ENCODE peak calls at places on chromosomes 12 and 14, in seven cellular contexts. O is progenitor cell of endocrine pancreas; W is T-helper 9 cell; Z is stimulated activated CD4-positive, alpha-beta T cell treated with anti-CD3 and anti-CD28 coated beads, Interleukin-2, amount 100 ng/mL, for 48 hours; G is activated CD4-positive, alpha-beta T cell treated with anti-CD3 and anti-CD28 coated beads, Interleukin-2, amount 50 U/mL, for 1 hour; N is NCI-H187; U is pons. C is an unnamed sample.

GRCh38 chr12:6541371-6542165 is 7.3 kb downstream of the GAPDH start:
- DNase-seq in U (no peak), Z (no peak), O (no peak), W (no peak), N (no peak), G (no peak), C (no peak)

GRCh38 chr14:55938249-55938791 is 179.9 kb upstream of the PELI2 start:
- DNase-seq in N (no peak), W (no peak), G (no peak), U (peak; percentile 80), O (no peak), Z (no peak), C (no peak)

GRCh38 chr12:69459477-69459876 is 10.7 kb upstream of the FRS2 start:
- DNase-seq in N (no peak), U (peak; percentile 97), O (no peak), W (no peak), Z (no peak), G (no peak), C (no peak)

GRCh38 chr12:50840809-50841487 is 1.8 kb upstream of the TMPRSS12 start:
- DNase-seq in O (no peak), Z (no peak), G (no peak), U (no peak), W (no peak), N (no peak), C (no peak)

GRCh38 chr12:116601933-116602809 is 43.0 kb downstream of the MAP1LC3B2 start:
- DNase-seq in U (no peak), O (no peak), W (no peak), G (no peak), Z (no peak), N (no peak), C (no peak)

GRCh38 chr12:21239866-21240265 is 94.9 kb downstream of the SLCO1A2 start:
- DNase-seq in Z (no peak), W (no peak), G (no peak), O (no peak), U (no peak), N (no peak), C (no peak)

GRCh38 chr14:70616646-70617045 is 16.2 kb upstream of the MED6 start:
- DNase-seq in O (no peak), Z (no peak), N (no peak), G (no peak), U (no peak), W (no peak), C (no peak)

GRCh38 chr12:46998811-46999368 is 80.5 kb upstream of the PCED1B start:
- DNase-seq in N (no peak), U (no peak), W (no peak), O (no peak), G (no peak), Z (no peak), C (no peak)

GRCh38 chr14:51394391-51394790 is 154.3 kb downstream of the TMX1 start:
- DNase-seq in O (no peak), N (no peak), Z (no peak), W (no peak), U (peak; percentile 29), G (no peak), C (no peak)

GRCh38 chr12:96447256-96447655 is 42.1 kb upstream of the CFAP54 start:
- DNase-seq in Z (no peak), O (no peak), U (no peak), W (no peak), N (no peak), G (no peak), C (no peak)

GRCh38 chr14:80491131-80491530 is 279.8 kb upstream of the DIO2 start:
- DNase-seq in N (no peak), U (peak; percentile 20), G (no peak), Z (no peak), O (no peak), W (no peak), C (no peak)

GRCh38 chr14:21825147-21825743 is 151.6 kb upstream of the OR4E1 start:
- DNase-seq in G (peak; percentile 29), O (no peak), N (no peak), Z (peak; percentile 35), W (peak; percentile 13), U (peak; percentile 24), C (no peak)

GRCh38 chr12:39782026-39782545 is 162.5 kb upstream of the ABCD2 start:
- DNase-seq in O (no peak), N (no peak), Z (no peak), W (no peak), G (no peak), U (no peak), C (no peak)

GRCh38 chr14:33836895-33837577 is 113.8 kb downstream of the EGLN3 start:
- DNase-seq in G (no peak), O (no peak), Z (no peak), N (no peak), U (peak; percentile 4), W (no peak), C (no peak)

GRCh38 chr14:103735022-103735421 is 19.4 kb downstream of the ZFYVE21 start:
- DNase-seq in G (no peak), N (no peak), O (no peak), U (no peak), Z (no peak), W (no peak), C (no peak)

GRCh38 chr12:110861729-110862128 is 14.9 kb downstream of the CCDC63 start:
- DNase-seq in G (no peak), W (no peak), O (no peak), U (no peak), N (no peak), Z (no peak), C (no peak)

GRCh38 chr14:49993565-49993964 is 100.7 kb downstream of the ARF6 start:
- DNase-seq in O (no peak), G (no peak), N (no peak), W (no peak), Z (no peak), U (no peak), C (no peak)

GRCh38 chr12:130497991-130498390 is 160.3 kb downstream of the PIWIL1 start:
- DNase-seq in O (no peak), U (no peak), N (no peak), W (no peak), G (no peak), Z (no peak), C (no peak)

GRCh38 chr14:54322668-54323380 is 74.0 kb upstream of the CDKN3 start:
- DNase-seq in N (no peak), O (no peak), W (no peak), Z (no peak), U (no peak), G (no peak), C (peak; percentile 11)

GRCh38 chr12:103930787-103931536 is 752 bp downstream of the HSP90B1 start:
- DNase-seq in O (no peak), N (no peak), Z (peak; percentile 18), G (peak; percentile 18), W (no peak), U (peak; percentile 45), C (no peak)

GRCh38 chr12:95582230-95583058 is 31.2 kb upstream of the USP44 start:
- DNase-seq in W (no peak), O (no peak), G (no peak), U (peak; percentile 28), Z (no peak), N (no peak), C (peak; percentile 8)

GRCh38 chr14:26947265-26947664 is 349.4 kb upstream of the NOVA1 start:
- DNase-seq in G (no peak), N (no peak), O (no peak), Z (no peak), U (no peak), W (no peak), C (no peak)

GRCh38 chr12:121366063-121366459 is 13.8 kb upstream of the ANAPC5 start:
- DNase-seq in O (no peak), W (no peak), G (no peak), N (no peak), Z (no peak), U (no peak), C (no peak)

GRCh38 chr12:80472912-80473500 is 29.0 kb downstream of the PTPRQ start:
- DNase-seq in O (no peak), Z (no peak), G (no peak), N (peak; percentile 29), U (peak; percentile 37), W (no peak), C (peak; percentile 25)

GRCh38 chr14:64841772-64842490 is 37.8 kb downstream of the SPTB start:
- DNase-seq in G (no peak), W (no peak), Z (no peak), N (no peak), O (no peak), U (no peak), C (no peak)

GRCh38 chr12:124616394-124617343 is 49.3 kb upstream of the NCOR2 start:
- DNase-seq in N (no peak), O (no peak), U (no peak), G (no peak), W (no peak), Z (no peak), C (no peak)

GRCh38 chr12:80064951-80065350 is 34.4 kb upstream of the OTOGL start:
- DNase-seq in Z (no peak), U (no peak), W (no peak), O (no peak), N (no peak), G (no peak), C (no peak)

GRCh38 chr14:102775855-102776760 is 1.1 kb upstream of the TRAF3 start:
- DNase-seq in Z (no peak), W (peak; percentile 4), O (no peak), G (no peak), N (no peak), U (peak; percentile 48), C (no peak)

GRCh38 chr12:92472198-92472597 is 230.6 kb upstream of the PLEKHG7 start:
- DNase-seq in Z (no peak), G (no peak), U (no peak), N (no peak), O (no peak), W (no peak), C (no peak)

GRCh38 chr12:97616936-97617335 is 154.3 kb downstream of the RMST start:
- DNase-seq in Z (no peak), G (no peak), W (no peak), N (no peak), O (no peak), U (peak; percentile 88), C (no peak)

GRCh38 chr14:90726656-90727055 is 89.6 kb downstream of the TTC7B start:
- DNase-seq in N (peak; percentile 44), Z (no peak), O (no peak), U (peak; percentile 88), G (no peak), W (no peak), C (no peak)

GRCh38 chr14:90788031-90788430 is 28.2 kb downstream of the TTC7B start:
- DNase-seq in U (peak; percentile 59), Z (no peak), N (no peak), G (no peak), O (no peak), W (no peak), C (no peak)

GRCh38 chr14:36856095-36856878 is 194.6 kb downstream of the PAX9 start:
- DNase-seq in U (no peak), Z (no peak), W (no peak), O (no peak), N (no peak), G (no peak), C (no peak)

GRCh38 chr14:70002589-70003240 is 123.5 kb downstream of the SMOC1 start:
- DNase-seq in U (no peak), O (no peak), G (no peak), W (no peak), N (no peak), Z (no peak), C (no peak)

GRCh38 chr12:46110220-46110700 is 119.9 kb upstream of the SCAF11 start:
- DNase-seq in Z (no peak), U (no peak), G (no peak), O (no peak), W (no peak), N (no peak), C (no peak)

GRCh38 chr12:13052414-13052813 is 8.2 kb downstream of the FAM234B start:
- DNase-seq in G (no peak), W (no peak), O (no peak), U (no peak), N (no peak), Z (no peak), C (no peak)

C was measured in NCI-H1436.